ENCODE peak calls at places on chromosome 11, in four cellular contexts. N, B, E and V are unnamed samples.

GRCh38 chr11:131609317-131609716 is 238.9 kb downstream of the NTM start:
- DNase-seq in N (peak; percentile 0), B (no peak), E (no peak), V (no peak)

GRCh38 chr11:116993599-116993998 is 104.6 kb downstream of the SIK3 start:
- DNase-seq in N (no peak), B (no peak), E (no peak), V (no peak)

GRCh38 chr11:61338783-61339489 is 5.9 kb downstream of the TKFC start:
- DNase-seq in N (no peak), B (no peak), E (no peak), V (no peak)

GRCh38 chr11:73404048-73404447 is 27.8 kb downstream of the RELT start:
- DNase-seq in N (peak; percentile 49), B (peak; percentile 81), E (no peak), V (peak; percentile 47)

GRCh38 chr11:126132319-126132718 is 69.7 kb upstream of the CDON start:
- DNase-seq in N (peak; percentile 63), B (no peak), E (no peak), V (peak; percentile 62)

GRCh38 chr11:44057340-44057739 is 8.7 kb upstream of the ACCS start:
- DNase-seq in N (no peak), B (no peak), E (no peak), V (no peak)

GRCh38 chr11:71155846-71156245 is 96.5 kb downstream of the SHANK2 start:
- DNase-seq in N (no peak), B (no peak), E (no peak), V (peak; percentile 35)

GRCh38 chr11:120710354-120711187 is 199.0 kb downstream of the GRIK4 start:
- DNase-seq in N (peak; percentile 83), B (peak; percentile 13), E (peak; percentile 75), V (peak; percentile 24)

GRCh38 chr11:108754901-108755625 is 90.2 kb downstream of the DDX10 start:
- DNase-seq in N (peak; percentile 40), B (no peak), E (no peak), V (no peak)

GRCh38 chr11:121389651-121390050 is 62.5 kb upstream of the SORL1 start:
- DNase-seq in N (no peak), B (peak; percentile 87), E (no peak), V (no peak)

GRCh38 chr11:36093548-36093947 is 149.7 kb downstream of the LDLRAD3 start:
- DNase-seq in N (no peak), B (no peak), E (no peak), V (no peak)

GRCh38 chr11:12245091-12245490 is 132.3 kb upstream of the PARVA start:
- DNase-seq in N (no peak), B (no peak), E (no peak), V (no peak)

GRCh38 chr11:3860360-3860759 is 4.9 kb downstream of the STIM1 start:
- DNase-seq in N (no peak), B (no peak), E (no peak), V (no peak)

GRCh38 chr11:11163256-11163655 is 189.8 kb downstream of the CSNK2A3 start:
- DNase-seq in N (no peak), B (no peak), E (no peak), V (no peak)

GRCh38 chr11:27028653-27029052 is 12.0 kb upstream of the BBOX1 start:
- DNase-seq in N (no peak), B (no peak), E (no peak), V (no peak)

GRCh38 chr11:282630-283360 is 4.6 kb downstream of the NLRP6 start:
- DNase-seq in N (no peak), B (no peak), E (no peak), V (no peak)

GRCh38 chr11:88370782-88371181 is 33.2 kb upstream of the CTSC start:
- DNase-seq in N (no peak), B (no peak), E (no peak), V (no peak)

GRCh38 chr11:2585566-2586090 is 114.2 kb downstream of the KCNQ1OT1 start:
- DNase-seq in N (no peak), B (no peak), E (no peak), V (no peak)

GRCh38 chr11:74686792-74687191 is 44.4 kb downstream of the CHRDL2 start:
- DNase-seq in N (peak; percentile 81), B (no peak), E (no peak), V (no peak)

GRCh38 chr11:127587511-127587910 is 586.9 kb upstream of the KIRREL3 start:
- DNase-seq in N (no peak), B (no peak), E (no peak), V (no peak)

GRCh38 chr11:107859459-107860239 is 1.1 kb upstream of the SLC35F2 start:
- DNase-seq in N (peak; percentile 72), B (no peak), E (no peak), V (peak; percentile 67)

GRCh38 chr11:1341928-1342524 is 32.6 kb upstream of the TOLLIP start:
- DNase-seq in N (no peak), B (no peak), E (no peak), V (no peak)

GRCh38 chr11:69376155-69377028 is 82.4 kb downstream of the MYEOV start:
- DNase-seq in N (no peak), B (no peak), E (no peak), V (no peak)

GRCh38 chr11:72598901-72599300 is 75.3 kb downstream of the PDE2A start:
- DNase-seq in N (peak; percentile 27), B (peak; percentile 61), E (no peak), V (peak; percentile 40)

GRCh38 chr11:35549787-35550186 is 24.4 kb upstream of the PAMR1 start:
- DNase-seq in N (peak; percentile 64), B (peak; percentile 93), E (peak; percentile 59), V (peak; percentile 69)

GRCh38 chr11:132734217-132734616 is 798.1 kb downstream of the OPCML start:
- DNase-seq in N (no peak), B (no peak), E (no peak), V (no peak)

GRCh38 chr11:72141066-72141465 is 5.5 kb downstream of the FOLR3 start:
- DNase-seq in N (peak; percentile 61), B (no peak), E (peak; percentile 58), V (no peak)